ENCODE peak calls at places on chromosomes 11 and 22, in five cellular contexts. M, R, W, T and L are unnamed samples.

GRCh38 chr22:35930933-35931332 is 97.7 kb downstream of the RBFOX2 start:
- DNase-seq in M (peak; percentile 15), R (peak; percentile 73), W (no peak), T (peak; percentile 67), L (peak; percentile 28)

GRCh38 chr11:70141490-70142014 is 61.5 kb upstream of the FADD start:
- DNase-seq in M (no peak), R (no peak), W (peak; percentile 25), T (no peak), L (no peak)

GRCh38 chr11:7495997-7496545 is 10.8 kb downstream of the OLFML1 start:
- DNase-seq in M (no peak), R (no peak), W (no peak), T (no peak), L (no peak)

GRCh38 chr22:27487600-27488450 is 313.7 kb downstream of the MN1 start:
- DNase-seq in M (no peak), R (peak; percentile 64), W (no peak), T (peak; percentile 23), L (peak; percentile 34)

GRCh38 chr11:77136074-77136473 is 8.0 kb downstream of the MYO7A start:
- DNase-seq in M (no peak), R (peak; percentile 48), W (no peak), T (peak; percentile 40), L (no peak)

GRCh38 chr11:118652681-118653181 is 26.7 kb downstream of the TREH start:
- DNase-seq in M (no peak), R (no peak), W (no peak), T (no peak), L (no peak)

GRCh38 chr22:46070215-46070721 is 80.1 kb upstream of the PPARA start:
- DNase-seq in M (no peak), R (no peak), W (peak; percentile 77), T (no peak), L (peak; percentile 62)

GRCh38 chr22:49983148-49984042 is 22.8 kb downstream of the PIM3 start:
- DNase-seq in M (no peak), R (no peak), W (peak; percentile 27), T (no peak), L (no peak)

GRCh38 chr11:69825941-69826340 is 6.7 kb upstream of the FGF3 start:
- DNase-seq in M (no peak), R (no peak), W (no peak), T (no peak), L (no peak)

GRCh38 chr22:50268655-50269113 is 1.5 kb downstream of the MAPK11 start:
- DNase-seq in M (no peak), R (no peak), W (peak; percentile 52), T (no peak), L (peak; percentile 62)

GRCh38 chr11:121352301-121352891 is 59.8 kb downstream of the SC5D start:
- DNase-seq in M (no peak), R (no peak), W (peak; percentile 36), T (no peak), L (no peak)

GRCh38 chr11:113881856-113882255 is 6.5 kb upstream of the USP28 start:
- DNase-seq in M (no peak), R (no peak), W (no peak), T (no peak), L (no peak)

DNA sequence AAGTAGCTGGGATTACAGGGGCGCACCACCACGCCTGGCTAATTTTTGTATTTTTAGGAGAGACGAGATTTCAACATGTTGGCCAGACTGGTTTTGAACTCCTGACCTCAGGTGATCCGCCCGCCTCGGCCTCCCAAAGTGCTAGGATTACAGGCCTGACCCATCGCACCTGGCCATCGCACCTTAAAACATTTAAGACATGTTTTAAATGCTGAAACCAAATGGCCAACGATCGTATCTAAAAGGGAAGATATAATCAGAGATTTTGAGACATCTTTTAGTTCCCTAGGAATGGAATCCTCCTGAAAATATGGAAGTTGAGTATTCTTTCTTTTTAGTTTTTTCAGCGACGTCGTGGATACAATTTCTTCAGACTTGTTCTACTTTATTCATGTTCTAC is 21.8 kb upstream of the APOBEC3A start:
- DNase-seq in M (no peak), R (no peak), W (no peak), T (no peak), L (no peak)
- TF ChIP-seq CTCF in M (no peak), R (no peak), W (no peak), T (no peak), L (no peak)

GRCh38 chr11:27497284-27497866 is 9.2 kb downstream of the LIN7C start:
- DNase-seq in M (no peak), R (peak; percentile 45), W (no peak), T (no peak), L (no peak)
- TF ChIP-seq CTCF in M (peak; percentile 34), R (peak; percentile 46), W (peak; percentile 39), T (peak; percentile 24), L (peak; percentile 25)

DNA sequence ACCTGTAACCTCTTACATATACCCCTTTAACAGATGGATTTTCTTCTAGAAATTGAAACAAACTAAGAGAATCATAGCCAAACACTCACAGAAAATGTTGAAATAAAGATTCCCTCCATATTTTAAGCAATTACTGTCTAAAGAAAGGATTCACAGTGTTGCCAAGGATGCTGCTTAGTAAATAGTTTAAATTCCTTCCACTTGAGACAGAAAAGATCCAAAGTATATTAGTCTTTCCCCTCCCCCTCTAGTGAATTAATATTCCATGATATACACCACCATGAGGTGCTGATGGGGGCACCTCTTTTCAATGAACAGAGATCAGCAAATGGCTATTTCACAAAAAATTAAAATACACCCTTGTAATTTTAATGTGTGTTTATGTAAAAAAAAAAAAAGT is 186.8 kb downstream of the SOX6 start:
- DNase-seq in M (no peak), R (no peak), W (no peak), T (no peak), L (no peak)
- TF ChIP-seq CTCF in M (no peak), R (no peak), W (no peak), T (no peak), L (no peak)

GRCh38 chr11:43706631-43707030 is 26.1 kb downstream of the HSD17B12 start:
- DNase-seq in M (no peak), R (no peak), W (no peak), T (no peak), L (no peak)
- TF ChIP-seq CTCF in M (no peak), R (no peak), W (no peak), T (no peak), L (no peak)

GRCh38 chr11:85182437-85183109 is 444.6 kb downstream of the DLG2 start:
- DNase-seq in M (peak; percentile 27), R (peak; percentile 59), W (no peak), T (peak; percentile 73), L (peak; percentile 18)
- TF ChIP-seq CTCF in M (peak; percentile 79), R (peak; percentile 42), W (no peak), T (peak; percentile 73), L (peak; percentile 48)

DNA sequence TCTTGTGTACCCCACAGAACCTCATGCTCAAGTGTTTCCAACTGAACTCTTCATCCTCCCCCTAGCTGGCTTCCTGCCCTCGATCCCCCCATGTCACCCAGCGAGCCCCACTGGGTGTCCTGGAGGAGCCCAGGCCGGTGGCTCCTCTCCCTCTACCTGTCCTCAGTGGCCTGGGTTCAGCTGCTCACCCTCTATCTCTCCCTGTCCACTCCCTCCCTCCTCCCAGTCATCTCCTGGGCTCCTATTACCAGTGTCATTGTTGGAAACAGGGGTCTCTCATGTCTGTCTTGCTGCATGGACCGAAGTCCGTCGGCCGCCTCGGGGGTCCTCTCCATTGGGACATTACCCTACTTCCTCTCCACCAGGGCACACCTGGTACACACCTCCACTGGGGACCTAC is 12.9 kb upstream of the MPPED1 start:
- DNase-seq in M (no peak), R (no peak), W (no peak), T (no peak), L (no peak)
- TF ChIP-seq CTCF in M (no peak), R (no peak), W (no peak), T (no peak), L (no peak)